ENCODE peak calls at places on chromosome 7, in four cellular contexts. U, S, V and O are unnamed samples.

GRCh38 chr7:22722596-22722995 is 4.4 kb upstream of the IL6 start:
- DNase-seq in U (no peak), S (no peak), V (no peak), O (no peak)

GRCh38 chr7:129728875-129729467 is 117.5 kb downstream of the NRF1 start:
- DNase-seq in U (no peak), S (no peak), V (no peak), O (no peak)

GRCh38 chr7:158439035-158439434 is 148.6 kb downstream of the PTPRN2 start:
- DNase-seq in U (no peak), S (no peak), V (no peak), O (no peak)

GRCh38 chr7:82605247-82605864 is 161.8 kb upstream of the CACNA2D1 start:
- DNase-seq in U (no peak), S (peak; percentile 65), V (peak; percentile 29), O (no peak)

GRCh38 chr7:105830405-105831218 is 45.8 kb downstream of the ATXN7L1 start:
- DNase-seq in U (no peak), S (peak; percentile 33), V (no peak), O (no peak)

GRCh38 chr7:25216837-25217236 is 11.4 kb downstream of the NPVF start:
- DNase-seq in U (no peak), S (peak; percentile 48), V (peak; percentile 22), O (peak; percentile 11)

GRCh38 chr7:79063019-79063698 is 390.3 kb downstream of the MAGI2 start:
- DNase-seq in U (no peak), S (peak; percentile 6), V (no peak), O (no peak)

GRCh38 chr7:157429001-157429679 is 92.3 kb downstream of the DNAJB6 start:
- DNase-seq in U (peak; percentile 5), S (no peak), V (no peak), O (no peak)

GRCh38 chr7:31318308-31318707 is 22.2 kb downstream of the NEUROD6 start:
- DNase-seq in U (no peak), S (no peak), V (no peak), O (no peak)

GRCh38 chr7:140058517-140058916 is 4.2 kb downstream of the PARP12 start:
- DNase-seq in U (no peak), S (no peak), V (no peak), O (no peak)

GRCh38 chr7:140055833-140056232 is 6.9 kb downstream of the PARP12 start:
- DNase-seq in U (no peak), S (no peak), V (no peak), O (no peak)

GRCh38 chr7:140054751-140055150 is 8.0 kb downstream of the PARP12 start:
- DNase-seq in U (no peak), S (no peak), V (peak; percentile 35), O (no peak)

GRCh38 chr7:140053812-140054539 is 8.8 kb downstream of the PARP12 start:
- DNase-seq in U (no peak), S (no peak), V (peak; percentile 78), O (no peak)

DNA sequence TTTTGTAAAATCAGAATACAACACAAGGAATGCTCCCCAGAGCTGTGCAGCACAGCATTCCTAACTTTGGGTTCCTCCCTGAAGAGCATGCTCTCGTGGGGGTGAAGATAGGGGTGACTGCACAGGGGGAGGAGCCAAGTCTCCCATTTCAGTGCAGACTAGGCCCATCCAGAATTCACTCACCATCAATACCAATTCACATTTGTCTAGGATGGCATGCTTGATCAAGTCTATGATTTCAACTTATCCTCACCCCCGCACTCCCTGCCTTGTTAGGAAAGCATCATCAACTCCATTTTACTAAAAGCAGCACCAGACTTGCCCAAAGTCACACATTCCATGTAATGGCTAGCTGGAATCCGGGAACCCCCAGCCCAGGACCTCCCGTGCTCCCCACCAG is 6.3 kb downstream of the PARP12 start:
- DNase-seq in U (no peak), S (no peak), V (no peak), O (no peak)
- TF ChIP-seq USF1 in U (no peak), S (no peak), V (no peak), O (no peak)

DNA sequence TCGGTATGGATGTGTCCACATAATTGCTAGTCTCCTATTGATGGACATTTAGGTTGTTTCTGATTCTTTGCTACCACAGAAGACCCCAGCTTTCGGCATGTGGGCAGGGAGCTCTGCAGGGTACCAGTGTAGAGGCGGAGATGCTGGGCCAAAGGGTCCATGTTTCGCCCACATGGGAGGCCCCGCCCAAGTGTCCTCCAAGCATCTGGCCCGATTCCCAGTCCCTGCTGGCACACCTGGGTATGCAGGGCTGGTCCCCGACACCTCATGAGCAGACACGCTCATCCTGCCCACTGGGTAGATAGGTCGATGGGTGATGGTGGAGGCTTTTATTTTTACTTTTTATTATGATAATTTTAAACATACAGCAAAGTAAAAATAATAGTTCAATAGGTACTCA is 19.4 kb upstream of the TBRG4 start:
- DNase-seq in U (no peak), S (no peak), V (no peak), O (no peak)
- TF ChIP-seq USF1 in U (no peak), S (no peak), V (no peak), O (no peak)

DNA sequence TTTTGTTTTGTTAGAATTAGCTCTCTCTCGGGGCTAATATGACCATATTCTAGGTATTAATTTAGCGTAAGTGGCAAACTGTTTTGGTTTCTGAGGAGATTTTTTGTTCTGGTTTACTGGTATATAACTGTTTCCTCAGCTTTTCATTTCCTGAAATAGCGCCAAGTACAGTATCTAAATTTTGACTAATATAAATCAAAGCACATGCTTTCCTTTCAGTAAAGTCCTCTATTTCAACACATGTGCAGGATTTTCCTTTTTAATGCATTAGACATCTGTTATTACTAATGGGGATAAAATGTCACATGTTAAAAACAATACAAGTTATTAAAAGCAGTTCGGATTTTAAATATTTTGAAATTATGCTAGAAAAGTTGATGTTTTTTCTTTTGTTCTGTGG is 11.3 kb downstream of the FERD3L start:
- DNase-seq in U (no peak), S (no peak), V (no peak), O (no peak)
- TF ChIP-seq USF1 in U (no peak), S (no peak), V (no peak), O (no peak)

GRCh38 chr7:41503438-41503837 is 199.5 kb downstream of the INHBA start:
- DNase-seq in U (no peak), S (no peak), V (no peak), O (no peak)
- TF ChIP-seq USF1 in U (no peak), S (no peak), V (no peak), O (no peak)

DNA sequence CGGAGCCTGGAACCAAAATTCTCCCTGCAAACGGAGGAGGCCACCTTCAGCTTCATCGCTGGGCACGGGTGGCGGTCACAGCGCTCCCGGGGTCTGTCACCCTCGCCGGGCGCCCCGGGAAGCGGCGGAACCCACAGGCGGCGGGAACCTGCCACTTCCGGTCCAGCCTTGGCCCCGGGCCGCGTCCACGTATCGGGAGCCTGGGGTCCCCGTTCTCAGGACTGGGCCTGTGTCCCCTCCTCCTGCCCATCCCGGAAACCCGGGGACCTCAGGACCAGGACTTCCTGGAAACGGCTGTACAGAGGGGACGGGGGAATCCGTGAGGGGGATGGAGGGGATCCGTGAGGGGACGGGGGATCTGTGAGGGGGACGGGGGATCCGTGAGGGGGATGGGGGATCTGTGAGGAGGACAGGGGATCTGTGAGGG is 25.4 kb downstream of the PDGFA start:
- DNase-seq in U (peak; percentile 11), S (peak; percentile 96), V (peak; percentile 74), O (no peak)
- TF ChIP-seq USF1 in U (no peak), S (no peak), V (no peak), O (no peak)

GRCh38 chr7:36092221-36092771 is 60.8 kb upstream of the EEPD1 start:
- DNase-seq in U (no peak), S (no peak), V (peak; percentile 74), O (no peak)
- TF ChIP-seq USF1 in U (no peak), S (no peak), V (no peak), O (no peak)

GRCh38 chr7:43766564-43766963 is 8.1 kb downstream of the BLVRA start:
- DNase-seq in U (no peak), S (no peak), V (peak; percentile 59), O (no peak)

GRCh38 chr7:43764039-43764789 is 5.7 kb downstream of the BLVRA start:
- DNase-seq in U (no peak), S (no peak), V (peak; percentile 76), O (no peak)

GRCh38 chr7:43763183-43763582 is 4.7 kb downstream of the BLVRA start:
- DNase-seq in U (peak; percentile 33), S (no peak), V (no peak), O (no peak)

GRCh38 chr7:43767311-43767710 is 8.8 kb downstream of the BLVRA start:
- DNase-seq in U (no peak), S (peak; percentile 76), V (no peak), O (no peak)

DNA sequence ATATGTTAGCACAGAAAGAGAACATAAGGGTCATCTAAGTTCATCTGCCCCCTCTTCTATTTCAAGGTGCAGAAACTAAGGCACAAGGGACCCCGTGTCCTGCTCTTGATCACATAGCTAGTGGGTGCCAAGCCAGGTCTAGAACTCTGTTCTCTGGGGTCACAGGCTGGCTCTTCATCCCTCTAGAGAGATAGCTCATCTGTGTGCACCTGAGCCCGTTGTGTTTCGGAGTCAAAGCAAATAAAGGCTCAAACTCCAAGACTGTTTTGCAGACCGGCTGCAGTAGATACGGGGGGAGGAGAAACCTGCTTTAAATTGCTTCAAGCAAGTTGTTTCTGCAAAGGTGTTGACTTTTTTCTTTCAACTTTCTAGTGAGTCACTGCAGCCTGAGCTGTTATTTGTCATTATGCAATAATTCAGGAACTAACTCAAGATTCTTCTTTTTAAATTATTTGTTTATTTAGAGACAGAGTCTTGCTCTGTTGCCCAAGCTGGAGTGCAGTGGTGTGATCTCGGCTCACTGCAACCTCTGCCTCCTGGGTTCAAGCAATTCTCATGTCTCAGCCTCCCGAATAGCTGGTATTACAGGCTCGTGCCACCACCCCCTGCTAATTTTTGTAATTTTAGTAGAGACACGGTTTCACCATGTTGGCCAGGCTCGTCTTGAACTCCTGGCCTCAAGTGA is 6.5 kb downstream of the BLVRA start:
- DNase-seq in U (no peak), S (no peak), V (no peak), O (no peak)
- TF ChIP-seq USF1 in U (no peak), S (no peak), V (no peak), O (no peak)

DNA sequence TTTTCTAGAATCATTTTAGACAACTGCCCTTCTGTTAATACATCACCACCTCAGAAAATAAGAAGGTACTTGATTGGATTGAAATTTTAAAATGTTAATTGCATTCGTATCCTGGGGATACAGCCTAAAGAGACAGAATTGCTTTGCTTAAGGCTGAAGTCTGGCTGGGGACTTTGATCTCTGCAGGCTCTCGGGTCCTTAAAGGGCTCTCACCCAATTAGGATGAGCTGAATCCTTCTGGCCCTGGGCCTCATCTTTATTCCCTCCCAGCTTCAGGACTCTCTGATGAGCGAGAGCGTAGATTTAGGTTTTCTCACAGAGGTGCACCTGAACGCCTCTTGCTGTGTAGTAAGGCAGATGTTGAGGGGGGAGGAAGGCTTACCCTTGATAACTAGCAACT is 475.3 kb upstream of the C7orf33 start:
- DNase-seq in U (no peak), S (peak; percentile 34), V (no peak), O (no peak)
- TF ChIP-seq USF1 in U (no peak), S (no peak), V (no peak), O (no peak)